ENCODE peak calls at places on chromosomes 12 and 14, in six cellular contexts. One of them, this sample, is unnamed.

GRCh38 chr12:12779529-12779928 is 5.9 kb upstream of the APOLD1 start:
- DNase-seq in Kasumi-1: no peak
- DNase-seq in AG09309: peak
- DNase-seq in activated effector memory CD4-positive, alpha-beta T cell treated with Interleukin-2 at 50 U/mL for 16 hours: no peak
- DNase-seq in DMS 273 treated with DMSO at 0.1 percent for 48 hours: no peak
- DNase-seq in NCI-H1092 treated with DMSO at 0.1 percent for 48 hours: peak
- DNase-seq in this sample: no peak

GRCh38 chr14:83702619-83703018 is 1827.3 kb upstream of the FLRT2 start:
- DNase-seq in Kasumi-1: no peak
- DNase-seq in AG09309: no peak
- DNase-seq in activated effector memory CD4-positive, alpha-beta T cell treated with Interleukin-2 at 50 U/mL for 16 hours: no peak
- DNase-seq in DMS 273 treated with DMSO at 0.1 percent for 48 hours: no peak
- DNase-seq in NCI-H1092 treated with DMSO at 0.1 percent for 48 hours: no peak
- DNase-seq in this sample: no peak

GRCh38 chr12:130961921-130962326 is 8.2 kb downstream of the ADGRD1 start:
- DNase-seq in Kasumi-1: no peak
- DNase-seq in AG09309: no peak
- DNase-seq in activated effector memory CD4-positive, alpha-beta T cell treated with Interleukin-2 at 50 U/mL for 16 hours: no peak
- DNase-seq in DMS 273 treated with DMSO at 0.1 percent for 48 hours: no peak
- DNase-seq in NCI-H1092 treated with DMSO at 0.1 percent for 48 hours: peak
- DNase-seq in this sample: no peak

GRCh38 chr12:32261638-32262037 is 137.7 kb upstream of the FGD4 start:
- DNase-seq in Kasumi-1: no peak
- DNase-seq in AG09309: no peak
- DNase-seq in activated effector memory CD4-positive, alpha-beta T cell treated with Interleukin-2 at 50 U/mL for 16 hours: no peak
- DNase-seq in DMS 273 treated with DMSO at 0.1 percent for 48 hours: no peak
- DNase-seq in NCI-H1092 treated with DMSO at 0.1 percent for 48 hours: no peak
- DNase-seq in this sample: no peak

GRCh38 chr12:21888464-21888863 is 52.8 kb downstream of the ABCC9 start:
- DNase-seq in Kasumi-1: no peak
- DNase-seq in AG09309: no peak
- DNase-seq in activated effector memory CD4-positive, alpha-beta T cell treated with Interleukin-2 at 50 U/mL for 16 hours: no peak
- DNase-seq in DMS 273 treated with DMSO at 0.1 percent for 48 hours: no peak
- DNase-seq in NCI-H1092 treated with DMSO at 0.1 percent for 48 hours: no peak
- DNase-seq in this sample: no peak

GRCh38 chr12:16844875-16845274 is 238.9 kb upstream of the LMO3 start:
- DNase-seq in Kasumi-1: no peak
- DNase-seq in AG09309: no peak
- DNase-seq in activated effector memory CD4-positive, alpha-beta T cell treated with Interleukin-2 at 50 U/mL for 16 hours: no peak
- DNase-seq in DMS 273 treated with DMSO at 0.1 percent for 48 hours: no peak
- DNase-seq in NCI-H1092 treated with DMSO at 0.1 percent for 48 hours: no peak
- DNase-seq in this sample: no peak

GRCh38 chr12:80441921-80442320 is 2.1 kb upstream of the PTPRQ start:
- DNase-seq in Kasumi-1: no peak
- DNase-seq in AG09309: peak
- DNase-seq in activated effector memory CD4-positive, alpha-beta T cell treated with Interleukin-2 at 50 U/mL for 16 hours: no peak
- DNase-seq in DMS 273 treated with DMSO at 0.1 percent for 48 hours: no peak
- DNase-seq in NCI-H1092 treated with DMSO at 0.1 percent for 48 hours: no peak
- DNase-seq in this sample: peak

GRCh38 chr12:108630481-108631207 is 3.0 kb downstream of the SELPLG start:
- DNase-seq in Kasumi-1: no peak
- DNase-seq in AG09309: peak
- DNase-seq in activated effector memory CD4-positive, alpha-beta T cell treated with Interleukin-2 at 50 U/mL for 16 hours: no peak
- DNase-seq in DMS 273 treated with DMSO at 0.1 percent for 48 hours: no peak
- DNase-seq in NCI-H1092 treated with DMSO at 0.1 percent for 48 hours: no peak
- DNase-seq in this sample: peak